ENCODE peak calls at places on chromosomes 16 and 17, in six cellular contexts. J is mammary epithelial cell; V is H9; L is WTC11; A is mesothelial cell of epicardium; I is effector memory CD4-positive, alpha-beta T cell. U is an unnamed sample.

GRCh38 chr17:4189280-4189679 is 46.3 kb downstream of the CYB5D2 start:
- DNase-seq in J (no peak), A (no peak), I (no peak), L (no peak), V (no peak), U (no peak)

GRCh38 chr16:28304214-28304613 is 11.9 kb downstream of the SBK1 start:
- DNase-seq in J (peak; percentile 15), I (no peak), L (peak; percentile 74), V (peak; percentile 50), A (no peak), U (no peak)

GRCh38 chr16:85846461-85846860 is 47.0 kb downstream of the COX4I1 start:
- DNase-seq in A (no peak), J (no peak), L (no peak), V (no peak), I (no peak), U (no peak)

GRCh38 chr16:66539628-66540469 is 10.1 kb downstream of the TK2 start:
- DNase-seq in L (no peak), J (no peak), V (no peak), I (no peak), A (no peak), U (no peak)

GRCh38 chr17:41678411-41678906 is 10.2 kb upstream of the EIF1 start:
- DNase-seq in L (no peak), I (no peak), V (no peak), A (no peak), J (peak; percentile 65), U (no peak)

GRCh38 chr16:75614247-75614897 is 8.7 kb downstream of the ADAT1 start:
- DNase-seq in J (peak; percentile 23), V (no peak), L (no peak), I (no peak), A (no peak), U (no peak)

GRCh38 chr16:15073101-15073500 is 17.2 kb upstream of the NTAN1 start:
- DNase-seq in L (no peak), V (no peak), A (no peak), J (no peak), I (no peak), U (no peak)

GRCh38 chr16:89320717-89321501 is 103.4 kb downstream of the ZNF778 start:
- DNase-seq in L (peak; percentile 74), V (peak; percentile 75), J (no peak), A (no peak), I (no peak), U (no peak)

GRCh38 chr17:67520282-67520906 is 143.3 kb downstream of the PITPNC1 start:
- DNase-seq in V (peak; percentile 28), I (no peak), L (no peak), J (no peak), A (no peak), U (no peak)

GRCh38 chr17:10429416-10430045 is 7.8 kb upstream of the MYH8 start:
- DNase-seq in L (no peak), V (no peak), A (no peak), J (no peak), I (no peak), U (no peak)

GRCh38 chr16:49503242-49504022 is 129.8 kb downstream of the C16orf78 start:
- DNase-seq in J (no peak), V (no peak), L (no peak), A (no peak), I (no peak), U (no peak)

GRCh38 chr17:71224824-71225575 is 895.8 kb upstream of the SOX9 start:
- DNase-seq in J (peak; percentile 25), L (no peak), V (no peak), I (no peak), A (no peak), U (no peak)

GRCh38 chr17:1179112-1179634 is 608 bp downstream of the ABR start:
- DNase-seq in A (no peak), J (no peak), I (no peak), V (no peak), L (no peak), U (no peak)

GRCh38 chr16:84138824-84139627 is 6.0 kb downstream of the HSDL1 start:
- DNase-seq in A (no peak), V (no peak), I (no peak), J (no peak), L (no peak), U (no peak)

GRCh38 chr17:40068129-40068581 is 5.4 kb downstream of the THRA start:
- DNase-seq in J (peak; percentile 26), A (no peak), I (no peak), L (no peak), V (peak; percentile 24), U (no peak)

GRCh38 chr16:31477220-31478216 is 5.4 kb upstream of the SLC5A2 start:
- DNase-seq in L (peak; percentile 86), V (peak; percentile 92), J (no peak), I (no peak), A (no peak), U (no peak)